ENCODE peak calls at places on chromosomes 16 and 17, in seven cellular contexts. M is fibroblast of lung, U is right lobe of liver, J is psoas muscle, L is tibial nerve, Q is esophagus squamous epithelium, A is left lung. R is an unnamed sample.

GRCh38 chr16:70565053-70565452 is 41.4 kb downstream of the SF3B3 start:
- DNase-seq in M (no peak), U (peak; percentile 83), J (no peak), L (no peak), Q (no peak), A (no peak), R (no peak)

GRCh38 chr16:50588276-50588675 is 40.1 kb downstream of the NKD1 start:
- DNase-seq in M (no peak), U (no peak), J (no peak), L (no peak), Q (no peak), A (no peak), R (no peak)

GRCh38 chr16:85822145-85822544 is 22.6 kb downstream of the COX4I1 start:
- DNase-seq in M (no peak), U (no peak), J (no peak), L (no peak), Q (no peak), A (no peak), R (no peak)

GRCh38 chr16:17026600-17027242 is 444.0 kb downstream of the XYLT1 start:
- DNase-seq in M (no peak), U (no peak), J (no peak), L (no peak), Q (no peak), A (no peak), R (no peak)

GRCh38 chr16:87834668-87835473 is 34.4 kb downstream of the SLC7A5 start:
- DNase-seq in M (peak; percentile 75), U (no peak), J (no peak), L (no peak), Q (no peak), A (no peak), R (no peak)

GRCh38 chr16:9458816-9459215 is 367.4 kb downstream of the HAPSTR1 start:
- DNase-seq in M (no peak), U (no peak), J (no peak), L (no peak), Q (no peak), A (no peak), R (no peak)

GRCh38 chr16:85491798-85492616 is 121.1 kb upstream of the GSE1 start:
- DNase-seq in M (peak; percentile 43), U (peak; percentile 90), J (peak; percentile 75), L (no peak), Q (no peak), A (peak; percentile 80), R (peak; percentile 77)

GRCh38 chr16:69852815-69853214 is 90.7 kb downstream of the WWP2 start:
- DNase-seq in M (no peak), U (no peak), J (no peak), L (no peak), Q (no peak), A (no peak), R (no peak)

GRCh38 chr17:57085448-57086068 is 512 bp downstream of the AKAP1 start:
- DNase-seq in M (peak; percentile 26), U (peak; percentile 95), J (peak; percentile 58), L (peak; percentile 22), Q (no peak), A (peak; percentile 74), R (no peak)

GRCh38 chr17:43468746-43469544 is 14.8 kb upstream of the DHX8 start:
- DNase-seq in M (peak; percentile 92), U (no peak), J (no peak), L (no peak), Q (no peak), A (no peak), R (no peak)

DNA sequence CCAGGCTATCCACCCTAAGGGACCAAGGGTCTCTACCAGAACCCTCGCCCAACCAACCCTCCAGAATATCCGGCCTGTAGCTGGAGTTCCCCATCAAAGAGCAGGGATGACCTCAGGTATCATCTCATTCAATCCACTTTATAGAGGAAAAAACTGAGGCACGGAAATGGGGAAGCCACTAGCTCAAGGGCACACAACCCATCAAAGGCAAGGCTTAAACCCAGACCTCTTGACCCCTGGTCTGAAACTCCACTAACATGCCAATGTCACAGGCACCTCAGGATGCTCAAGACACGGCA is 1.6 kb downstream of the TBC1D10B start:
- DNase-seq in M (no peak), U (no peak), J (no peak), L (no peak), Q (no peak), A (no peak), R (no peak)
- H3K4me3 ChIP-seq in M (peak overlapping the region; percentile 86), U (peak overlapping the region; percentile 90), J (peak overlapping the region; percentile 93), L (peak overlapping the region; percentile 70), Q (peak overlapping the region; percentile 83), A (peak overlapping the region; percentile 76), R (peak overlapping the region; percentile 93)

GRCh38 chr17:34841467-34841866 is 119.8 kb downstream of the CCT6B start:
- DNase-seq in M (no peak), U (no peak), J (no peak), L (no peak), Q (no peak), A (no peak), R (no peak)
- TF ChIP-seq CTCF in M (no peak), U (no peak), J (no peak), L (no peak), Q (no peak), A (no peak), R (no peak)

DNA sequence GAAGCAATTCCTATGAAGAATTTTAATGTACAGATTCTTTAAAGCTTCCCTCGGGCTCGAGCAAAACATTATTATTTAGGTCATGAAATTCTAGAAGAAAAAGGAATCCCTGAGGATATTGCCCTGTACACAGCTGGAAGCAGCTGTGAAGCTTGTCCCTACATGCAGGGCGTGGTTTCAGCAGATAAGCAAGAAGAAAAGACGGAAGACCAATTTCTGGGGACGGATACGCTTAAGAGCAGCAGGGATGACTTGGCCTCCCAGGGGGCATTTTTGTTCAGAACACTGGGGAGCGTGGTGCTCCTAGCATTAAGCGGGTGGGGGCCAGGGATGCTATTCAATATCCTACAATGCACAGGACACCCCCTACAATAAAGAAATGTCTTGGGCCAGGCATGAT is 34.3 kb downstream of the LITAF start:
- DNase-seq in M (peak; percentile 28), U (no peak), J (no peak), L (no peak), Q (no peak), A (no peak), R (no peak)
- H3K36me3 ChIP-seq in M (peaks cover 24% of the 10 kb centered on the region), U (peaks cover 14% of the 10 kb centered on the region), J (peaks cover 82% of the 10 kb centered on the region), L (peaks cover 75% of the 10 kb centered on the region), Q (peaks cover 27% of the 10 kb centered on the region), A (peaks cover 100% of the 10 kb centered on the region), R (peaks cover 76% of the 10 kb centered on the region)

GRCh38 chr16:11583889-11584565 is 2.7 kb downstream of the LITAF start:
- DNase-seq in M (no peak), U (no peak), J (no peak), L (no peak), Q (no peak), A (no peak), R (no peak)
- H3K4me3 ChIP-seq in M (peak overlapping the region; percentile 23), U (peak overlapping the region; percentile 26), J (peak overlapping the region; percentile 80), L (peak overlapping the region; percentile 9), Q (peak overlapping the region; percentile 45), A (no peak overlapping the region), R (peak overlapping the region; percentile 93)

GRCh38 chr17:3817851-3818605 is 17.0 kb upstream of the ITGAE start:
- DNase-seq in M (no peak), U (no peak), J (no peak), L (no peak), Q (no peak), A (no peak), R (no peak)

GRCh38 chr17:3815122-3815521 is 14.1 kb upstream of the ITGAE start:
- DNase-seq in M (no peak), U (no peak), J (no peak), L (no peak), Q (no peak), A (no peak), R (no peak)

GRCh38 chr17:3813171-3813570 is 12.2 kb upstream of the ITGAE start:
- DNase-seq in M (no peak), U (no peak), J (no peak), L (no peak), Q (no peak), A (no peak), R (no peak)

GRCh38 chr17:3814361-3814760 is 13.4 kb upstream of the ITGAE start:
- DNase-seq in M (no peak), U (no peak), J (no peak), L (no peak), Q (no peak), A (no peak), R (no peak)

DNA sequence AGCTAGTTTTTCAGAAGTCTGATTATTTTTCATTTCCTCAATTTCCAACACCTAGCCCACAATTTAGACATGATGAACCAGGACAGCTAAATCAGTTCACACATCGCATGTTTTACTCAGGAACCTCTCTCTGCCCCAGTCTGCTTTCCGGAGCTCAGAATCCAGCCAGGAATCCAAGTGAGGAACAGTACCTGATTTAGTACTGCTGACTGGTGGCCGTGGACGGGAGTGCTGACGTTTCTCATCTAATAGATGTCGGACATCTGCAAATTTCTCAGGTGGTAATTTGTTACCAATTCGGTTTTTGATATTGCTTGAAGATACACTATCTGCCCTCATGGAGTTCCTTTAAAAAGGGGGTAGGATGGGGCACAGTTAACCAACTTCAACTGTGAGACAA is 14.9 kb upstream of the ITGAE start:
- DNase-seq in M (no peak), U (no peak), J (no peak), L (no peak), Q (no peak), A (no peak), R (no peak)
- TF ChIP-seq CTCF in M (no peak), U (no peak), J (no peak), L (no peak), Q (no peak), A (no peak), R (no peak)

GRCh38 chr16:5027086-5027485 is 6.6 kb downstream of the NAGPA start:
- DNase-seq in M (no peak), U (no peak), J (no peak), L (no peak), Q (no peak), A (no peak), R (no peak)
- H3K36me3 ChIP-seq in M (no peaks in the 10 kb centered on the region), U (no peaks in the 10 kb centered on the region), J (peaks cover 34% of the 10 kb centered on the region), L (peaks cover 58% of the 10 kb centered on the region), Q (no peaks in the 10 kb centered on the region), A (peaks cover 46% of the 10 kb centered on the region), R (peaks cover 4% of the 10 kb centered on the region)

R was measured in thoracic aorta.